ENCODE peak calls at places on chromosomes 7 and 10, in seven cellular contexts. C is left ventricle myocardium inferior; F is cardiac fibroblast; D is CD8-positive, alpha-beta T cell; K is breast epithelium; J is AG04450; Z is sigmoid colon. I is an unnamed sample.

GRCh38 chr10:120601999-120602398 is 145.0 kb downstream of the PLPP4 start:
- DNase-seq in C (no peak), F (no peak), D (no peak), K (no peak), J (no peak), Z (no peak), I (no peak)

GRCh38 chr7:16471933-16472332 is 6.4 kb upstream of the SOSTDC1 start:
- DNase-seq in C (no peak), F (no peak), D (no peak), K (no peak), J (no peak), Z (no peak), I (no peak)

GRCh38 chr10:36606234-36606839 is 519.1 kb upstream of the ANKRD30A start:
- DNase-seq in C (no peak), F (no peak), D (no peak), K (no peak), J (no peak), Z (no peak), I (no peak)

GRCh38 chr10:14244147-14244546 is 86.6 kb downstream of the FRMD4A start:
- DNase-seq in C (no peak), F (no peak), D (no peak), K (no peak), J (no peak), Z (no peak), I (no peak)

GRCh38 chr10:17428096-17428615 is 26.2 kb downstream of the ST8SIA6 start:
- DNase-seq in C (no peak), F (no peak), D (no peak), K (no peak), J (no peak), Z (no peak), I (no peak)

GRCh38 chr7:41328544-41328943 is 374.3 kb downstream of the INHBA start:
- DNase-seq in C (no peak), F (no peak), D (no peak), K (no peak), J (no peak), Z (no peak), I (no peak)

GRCh38 chr7:158779061-158779992 is 50.0 kb downstream of the ESYT2 start:
- DNase-seq in C (no peak), F (peak; percentile 40), D (no peak), K (no peak), J (no peak), Z (no peak), I (no peak)

GRCh38 chr10:54282012-54282411 is 519.0 kb downstream of the PCDH15 start:
- DNase-seq in C (no peak), F (no peak), D (no peak), K (no peak), J (no peak), Z (no peak), I (no peak)

GRCh38 chr10:17981766-17982380 is 30.2 kb downstream of the SLC39A12 start:
- DNase-seq in C (no peak), F (peak; percentile 66), D (no peak), K (no peak), J (peak; percentile 70), Z (no peak), I (no peak)

GRCh38 chr7:49037348-49038210 is 113.2 kb downstream of the CDC14C start:
- DNase-seq in C (no peak), F (no peak), D (no peak), K (no peak), J (no peak), Z (no peak), I (no peak)

GRCh38 chr7:3149961-3150516 is 106.4 kb upstream of the CARD11 start:
- DNase-seq in C (no peak), F (no peak), D (no peak), K (no peak), J (no peak), Z (peak; percentile 53), I (no peak)

GRCh38 chr7:130880668-130881067 is 146.7 kb upstream of the KLF14 start:
- DNase-seq in C (no peak), F (peak; percentile 42), D (no peak), K (no peak), J (no peak), Z (no peak), I (no peak)

GRCh38 chr7:1716263-1717094 is 46.4 kb downstream of the ELFN1 start:
- DNase-seq in C (no peak), F (peak; percentile 61), D (no peak), K (no peak), J (no peak), Z (no peak), I (no peak)

GRCh38 chr7:113144839-113145238 is 26.5 kb upstream of the SMIM30 start:
- DNase-seq in C (no peak), F (no peak), D (no peak), K (no peak), J (no peak), Z (no peak), I (no peak)

GRCh38 chr10:31782701-31783100 is 145.9 kb downstream of the ARHGAP12 start:
- DNase-seq in C (no peak), F (no peak), D (no peak), K (no peak), J (no peak), Z (no peak), I (no peak)

GRCh38 chr10:44325878-44326277 is 59.0 kb downstream of the CXCL12 start:
- DNase-seq in C (no peak), F (no peak), D (no peak), K (no peak), J (no peak), Z (no peak), I (no peak)

GRCh38 chr7:111763221-111763791 is 201.0 kb upstream of the IMMP2L start:
- DNase-seq in C (no peak), F (peak; percentile 82), D (no peak), K (no peak), J (peak; percentile 32), Z (no peak), I (no peak)

GRCh38 chr7:16509829-16510228 is 16.8 kb upstream of the LRRC72 start:
- DNase-seq in C (no peak), F (no peak), D (no peak), K (no peak), J (no peak), Z (no peak), I (no peak)

GRCh38 chr7:137625197-137625596 is 221.6 kb downstream of the DGKI start:
- DNase-seq in C (no peak), F (no peak), D (no peak), K (no peak), J (no peak), Z (no peak), I (no peak)
- TF ChIP-seq CTCF in C (no peak), F (no peak), D (no peak), K (no peak), J (no peak), Z (no peak), I (no peak)

DNA sequence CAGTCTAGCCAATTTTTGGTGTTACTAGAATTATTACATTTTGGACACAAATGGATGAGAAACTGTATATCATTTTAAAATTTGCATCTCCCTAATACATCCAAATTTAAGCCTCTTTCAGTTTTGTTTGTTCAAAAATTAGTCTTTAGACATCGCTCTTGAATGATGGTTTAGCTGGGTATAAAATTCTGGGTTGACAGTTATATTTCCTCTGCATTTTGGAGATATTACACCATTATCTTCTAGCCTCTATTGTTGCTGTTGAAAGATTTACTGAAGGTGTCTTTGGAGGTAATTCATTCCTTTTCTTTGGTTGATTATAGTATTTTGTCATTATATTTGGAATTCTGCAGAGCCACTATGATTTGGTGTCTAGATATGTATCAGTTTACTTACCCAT is 116.5 kb downstream of the COL26A1 start:
- DNase-seq in C (no peak), F (no peak), D (no peak), K (no peak), J (no peak), Z (no peak), I (no peak)
- TF ChIP-seq CTCF in C (no peak), F (no peak), D (no peak), K (no peak), J (no peak), Z (no peak), I (no peak)

GRCh38 chr7:149610441-149611011 is 112.9 kb upstream of the ZNF746 start:
- DNase-seq in C (no peak), F (no peak), D (no peak), K (no peak), J (no peak), Z (peak; percentile 8), I (no peak)

GRCh38 chr7:149616898-149617297 is 119.3 kb upstream of the ZNF746 start:
- DNase-seq in C (peak; percentile 20), F (no peak), D (no peak), K (no peak), J (no peak), Z (no peak), I (no peak)

GRCh38 chr7:149621776-149622175 is 124.2 kb upstream of the ZNF746 start:
- DNase-seq in C (no peak), F (no peak), D (no peak), K (no peak), J (no peak), Z (no peak), I (no peak)

GRCh38 chr7:149620961-149621360 is 123.4 kb upstream of the ZNF746 start:
- DNase-seq in C (no peak), F (no peak), D (no peak), K (no peak), J (no peak), Z (no peak), I (no peak)

GRCh38 chr7:149615690-149616270 is 118.2 kb upstream of the ZNF746 start:
- DNase-seq in C (peak; percentile 29), F (no peak), D (no peak), K (no peak), J (no peak), Z (no peak), I (no peak)
- TF ChIP-seq CTCF in C (peak; percentile 35), F (no peak), D (no peak), K (no peak), J (no peak), Z (no peak), I (no peak)

GRCh38 chr10:123635745-123636144 is 30.4 kb upstream of the GPR26 start:
- DNase-seq in C (no peak), F (no peak), D (no peak), K (no peak), J (no peak), Z (no peak), I (no peak)
- TF ChIP-seq CTCF in C (no peak), F (no peak), D (no peak), K (no peak), J (no peak), Z (no peak), I (no peak)

GRCh38 chr7:52726493-52726892 is 308.9 kb upstream of the POM121L12 start:
- DNase-seq in C (no peak), F (no peak), D (no peak), K (no peak), J (no peak), Z (no peak), I (no peak)
- TF ChIP-seq CTCF in C (no peak), F (no peak), D (no peak), K (no peak), J (no peak), Z (no peak), I (no peak)

I was measured in omental fat pad.